ENCODE peak calls at places on chromosomes 16 and 17, in nine cellular contexts. D, W, C, H, Q, O, P, A and R are unnamed samples.

GRCh38 chr16:68744744-68745280 is 7.7 kb downstream of the CDH1 start:
- DNase-seq in D (peak), W (peak), C (no peak), H (peak), Q (peak), O (no peak), P (peak), A (no peak), R (no peak)

GRCh38 chr16:68113765-68114240 is 28.6 kb downstream of the NFATC3 start:
- DNase-seq in D (no peak), W (no peak), C (no peak), H (no peak), Q (no peak), O (no peak), P (no peak), A (no peak), R (no peak)

GRCh38 chr16:67562918-67563707 is 787 bp downstream of the CTCF start:
- DNase-seq in D (peak), W (peak), C (peak), H (peak), Q (peak), O (peak), P (peak), A (peak), R (peak)

GRCh38 chr17:30021708-30022317 is 80.4 kb downstream of the EFCAB5 start:
- DNase-seq in D (peak), W (peak), C (peak), H (peak), Q (peak), O (no peak), P (peak), A (peak), R (peak)

GRCh38 chr16:21708533-21709115 is 44.9 kb downstream of the OTOA start:
- DNase-seq in D (peak), W (peak), C (peak), H (peak), Q (peak), O (peak), P (peak), A (peak), R (peak)

GRCh38 chr17:80992077-80992947 is 671 bp downstream of the CHMP6 start:
- DNase-seq in D (no peak), W (no peak), C (no peak), H (no peak), Q (no peak), O (no peak), P (no peak), A (no peak), R (no peak)

GRCh38 chr16:12229759-12230594 is 253.4 kb downstream of the SNX29 start:
- DNase-seq in D (no peak), W (peak), C (peak), H (peak), Q (peak), O (no peak), P (peak), A (no peak), R (peak)

GRCh38 chr17:35568561-35568960 is 7.9 kb upstream of the SLFN14 start:
- DNase-seq in D (peak), W (peak), C (peak), H (peak), Q (peak), O (no peak), P (peak), A (peak), R (no peak)

GRCh38 chr16:12398736-12399047 is 405.0 kb downstream of the CPPED1 start:
- DNase-seq in D (no peak), W (no peak), C (no peak), H (no peak), Q (no peak), O (no peak), P (no peak), A (no peak), R (no peak)

GRCh38 chr16:28288117-28288516 is 4.2 kb upstream of the SBK1 start:
- DNase-seq in D (no peak), W (no peak), C (no peak), H (no peak), Q (no peak), O (no peak), P (no peak), A (no peak), R (no peak)

GRCh38 chr17:64218066-64218465 is 45.0 kb downstream of the TEX2 start:
- DNase-seq in D (no peak), W (no peak), C (no peak), H (no peak), Q (no peak), O (no peak), P (no peak), A (no peak), R (no peak)

GRCh38 chr17:4708436-4708835 is 2.0 kb upstream of the ARRB2 start:
- DNase-seq in D (no peak), W (peak), C (no peak), H (no peak), Q (no peak), O (no peak), P (no peak), A (peak), R (no peak)

GRCh38 chr16:56269824-56270684 is 78.8 kb downstream of the GNAO1 start:
- DNase-seq in D (no peak), W (no peak), C (peak), H (peak), Q (no peak), O (peak), P (peak), A (peak), R (peak)

GRCh38 chr17:16444258-16444886 is 29.0 kb downstream of the TRPV2 start:
- DNase-seq in D (no peak), W (peak), C (no peak), H (no peak), Q (no peak), O (no peak), P (no peak), A (peak), R (no peak)
- H3K4me3 ChIP-seq in D (no peak), W (no peak), C (no peak), H (no peak), Q (no peak), O (no peak), P (no peak), A (no peak), R (no peak)

GRCh38 chr17:17484451-17484899 is 7.7 kb downstream of the MED9 start:
- DNase-seq in D (no peak), W (no peak), C (no peak), H (no peak), Q (peak), O (no peak), P (peak), A (peak), R (no peak)
- TF ChIP-seq CTCF in D (no peak), W (no peak), C (no peak), H (no peak), Q (no peak), O (no peak), P (no peak), A (no peak), R (no peak)

DNA sequence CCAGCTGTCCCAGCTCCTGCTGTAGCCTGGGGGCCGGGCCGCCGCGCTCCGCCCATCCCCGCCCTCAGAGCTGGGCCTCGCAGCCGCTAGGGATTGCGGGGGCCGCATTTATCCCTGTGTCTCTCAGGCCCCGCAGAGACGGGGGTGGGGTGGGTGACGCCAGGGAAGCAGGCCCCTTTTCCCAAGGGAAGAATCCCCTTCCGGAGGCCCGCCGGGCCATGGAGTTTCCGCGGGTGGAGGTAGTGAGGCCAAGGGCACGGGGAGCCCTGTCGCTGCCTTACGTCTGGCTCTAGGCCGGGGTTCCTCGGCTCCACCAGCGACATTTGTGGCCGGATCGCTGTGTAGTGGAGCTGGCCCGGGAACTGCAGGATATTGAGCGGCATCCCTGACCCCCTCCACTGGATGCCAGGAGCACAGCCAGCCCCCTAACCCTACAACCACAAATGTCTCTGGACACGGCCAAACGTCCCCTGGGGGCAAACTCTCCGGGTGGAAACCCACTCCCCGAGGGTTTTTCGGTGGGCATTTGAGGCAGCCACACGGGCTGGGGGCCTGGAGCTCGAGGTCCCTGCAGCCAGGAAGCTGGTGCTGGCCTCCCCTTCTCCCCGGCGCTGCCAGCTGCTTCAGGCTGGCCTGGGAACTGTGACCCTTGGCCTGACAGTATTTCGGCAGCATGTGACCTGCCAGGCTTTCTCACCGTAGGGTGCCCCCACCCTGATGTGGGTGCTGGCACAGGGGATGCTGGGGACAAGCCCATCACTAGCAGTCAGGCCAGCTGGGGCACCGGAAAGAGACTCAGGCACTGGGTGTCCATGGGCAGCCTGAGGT is 12.0 kb upstream of the CD300A start:
- DNase-seq in D (peak), W (no peak), C (peak), H (peak), Q (peak), O (no peak), P (peak), A (peak), R (no peak)
- H3K4me3 ChIP-seq in D (no peak), W (peak), C (peak), H (peak), Q (peak), O (peak), P (peak), A (peak), R (peak)

GRCh38 chr16:58433569-58433951 is 41.3 kb downstream of the GINS3 start:
- DNase-seq in D (peak), W (no peak), C (no peak), H (no peak), Q (no peak), O (no peak), P (no peak), A (no peak), R (no peak)

GRCh38 chr16:58440094-58440493 is 47.8 kb downstream of the GINS3 start:
- DNase-seq in D (no peak), W (no peak), C (no peak), H (no peak), Q (no peak), O (no peak), P (no peak), A (no peak), R (no peak)

GRCh38 chr16:58430718-58431117 is 38.4 kb downstream of the GINS3 start:
- DNase-seq in D (no peak), W (no peak), C (no peak), H (no peak), Q (no peak), O (no peak), P (no peak), A (no peak), R (no peak)

DNA sequence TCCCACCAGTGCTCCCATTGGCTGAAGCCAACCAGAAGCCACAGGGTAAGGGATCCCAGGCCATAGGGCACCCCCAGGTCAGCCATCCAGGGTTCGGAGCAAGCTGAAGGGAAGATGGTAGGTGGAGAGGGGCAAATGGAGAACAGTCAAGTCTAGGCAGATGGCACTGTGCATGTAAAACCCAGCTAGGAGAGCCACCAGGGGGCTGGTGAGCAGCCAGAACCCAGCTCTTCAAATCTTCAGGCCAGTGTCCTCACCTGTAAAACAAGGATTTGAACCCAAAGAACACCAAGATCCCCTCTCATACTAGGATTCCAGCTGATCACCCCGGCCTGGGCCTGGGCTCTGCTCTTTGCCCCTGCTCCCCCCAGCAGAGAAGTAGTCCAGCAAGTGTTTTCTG is 43.5 kb downstream of the GINS3 start:
- DNase-seq in D (no peak), W (no peak), C (no peak), H (no peak), Q (no peak), O (no peak), P (no peak), A (no peak), R (no peak)
- TF ChIP-seq CTCF in D (no peak), W (no peak), C (no peak), H (no peak), Q (no peak), O (no peak), P (no peak), A (no peak), R (no peak)

GRCh38 chr17:57259817-57260216 is 3.5 kb downstream of the MSI2 start:
- DNase-seq in D (no peak), W (no peak), C (no peak), H (no peak), Q (no peak), O (no peak), P (no peak), A (no peak), R (no peak)
- H3K4me3 ChIP-seq in D (peak), W (no peak), C (no peak), H (no peak), Q (no peak), O (no peak), P (no peak), A (no peak), R (no peak)

GRCh38 chr17:1203967-1204291 is 24.1 kb upstream of the ABR start:
- DNase-seq in D (no peak), W (no peak), C (no peak), H (no peak), Q (no peak), O (no peak), P (no peak), A (no peak), R (no peak)
- TF ChIP-seq CTCF in D (no peak), W (no peak), C (peak), H (no peak), Q (no peak), O (no peak), P (no peak), A (no peak), R (no peak)

GRCh38 chr17:61595418-61595817 is 4.4 kb upstream of the NACA2 start:
- DNase-seq in D (no peak), W (no peak), C (no peak), H (no peak), Q (no peak), O (no peak), P (no peak), A (no peak), R (no peak)
- H3K4me3 ChIP-seq in D (no peak), W (no peak), C (no peak), H (no peak), Q (no peak), O (no peak), P (no peak), A (no peak), R (no peak)

GRCh38 chr17:58176200-58176599 is 9.4 kb downstream of the OR4D2 start:
- DNase-seq in D (no peak), W (peak), C (peak), H (peak), Q (no peak), O (no peak), P (peak), A (no peak), R (peak)

GRCh38 chr17:58166682-58167081 is at the start of gene OR4D2:
- DNase-seq in D (no peak), W (no peak), C (no peak), H (no peak), Q (no peak), O (no peak), P (no peak), A (no peak), R (no peak)

GRCh38 chr17:58174871-58175270 is 8.1 kb downstream of the OR4D2 start:
- DNase-seq in D (no peak), W (no peak), C (no peak), H (no peak), Q (no peak), O (no peak), P (no peak), A (no peak), R (no peak)

GRCh38 chr17:58172369-58173071 is 5.7 kb downstream of the OR4D2 start:
- DNase-seq in D (peak), W (peak), C (peak), H (no peak), Q (peak), O (no peak), P (peak), A (peak), R (peak)
- TF ChIP-seq CTCF in D (peak), W (peak), C (peak), H (peak), Q (peak), O (no peak), P (peak), A (peak), R (peak)

GRCh38 chr17:76278268-76278908 is 13.2 kb downstream of the UBALD2 start:
- DNase-seq in D (no peak), W (no peak), C (no peak), H (no peak), Q (no peak), O (no peak), P (no peak), A (no peak), R (no peak)
- H3K4me3 ChIP-seq in D (no peak), W (no peak), C (no peak), H (no peak), Q (no peak), O (no peak), P (no peak), A (no peak), R (no peak)

DNA sequence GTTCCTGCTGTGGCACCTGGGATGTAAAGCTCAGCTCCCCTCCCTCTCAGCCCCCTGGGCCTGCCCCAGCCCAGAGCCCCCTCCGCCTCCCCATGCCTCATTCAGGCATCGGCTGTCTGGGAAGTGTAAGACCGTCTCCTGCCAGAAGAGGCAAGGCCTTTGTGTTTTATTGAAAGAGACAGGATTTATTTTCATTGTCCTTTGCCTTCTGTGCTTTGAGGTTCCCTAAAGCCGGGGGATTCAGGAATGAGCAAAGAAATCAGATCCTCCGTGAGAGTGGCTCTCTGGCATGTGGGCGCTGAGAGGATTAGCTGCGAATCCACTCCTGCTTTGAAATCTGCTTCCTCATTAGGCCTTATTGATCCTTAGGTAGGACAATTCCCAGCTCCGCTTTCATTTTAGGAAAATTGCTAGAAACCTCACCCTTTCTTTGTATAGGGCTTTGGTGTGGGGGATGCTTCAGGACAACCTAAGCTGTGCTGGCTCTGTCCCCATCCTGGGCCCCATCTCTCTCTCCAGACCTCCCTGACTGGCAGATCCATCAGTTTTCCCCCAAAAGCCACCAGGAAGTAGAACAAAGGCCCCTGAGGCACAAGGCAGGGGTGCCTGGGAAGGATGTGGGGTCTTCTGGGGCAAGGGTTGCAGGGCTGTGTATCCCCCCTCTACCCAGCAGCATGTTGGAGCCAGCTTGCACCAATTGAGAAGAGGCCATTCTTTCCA is 211.4 kb upstream of the TNRC6C start:
- DNase-seq in D (no peak), W (no peak), C (no peak), H (no peak), Q (no peak), O (peak), P (no peak), A (no peak), R (no peak)
- TF ChIP-seq CTCF in D (no peak), W (no peak), C (no peak), H (no peak), Q (no peak), O (no peak), P (no peak), A (no peak), R (no peak)